ENCODE peak calls at places on chromosomes 11 and 22, in eight cellular contexts. C, Q, D, M, T, X, V and H are unnamed samples.

GRCh38 chr11:134503104-134503503 is 91.1 kb upstream of the B3GAT1 start:
- DNase-seq in C (no peak), Q (no peak), D (no peak), M (no peak), T (no peak), X (no peak), V (no peak), H (no peak)

GRCh38 chr11:10450451-10451398 is 4.3 kb upstream of the AMPD3 start:
- DNase-seq in C (peak; percentile 32), Q (no peak), D (peak; percentile 83), M (peak; percentile 71), T (peak; percentile 38), X (no peak), V (peak; percentile 66), H (peak; percentile 71)

GRCh38 chr11:117248341-117248740 is 15.9 kb downstream of the RNF214 start:
- DNase-seq in C (no peak), Q (no peak), D (no peak), M (no peak), T (no peak), X (no peak), V (no peak), H (no peak)

GRCh38 chr11:44192015-44192380 is 96.5 kb downstream of the EXT2 start:
- DNase-seq in C (no peak), Q (no peak), D (no peak), M (no peak), T (no peak), X (no peak), V (no peak), H (no peak)

GRCh38 chr22:48369789-48370507 is 1457.7 kb downstream of the BRD1 start:
- DNase-seq in C (peak; percentile 85), Q (no peak), D (no peak), M (no peak), T (no peak), X (no peak), V (no peak), H (no peak)

GRCh38 chr11:71309611-71310010 is 57.2 kb upstream of the SHANK2 start:
- DNase-seq in C (no peak), Q (no peak), D (no peak), M (no peak), T (no peak), X (no peak), V (no peak), H (no peak)

GRCh38 chr11:61062181-61062955 is 39.9 kb upstream of the CD5 start:
- DNase-seq in C (no peak), Q (no peak), D (no peak), M (no peak), T (no peak), X (no peak), V (no peak), H (no peak)

GRCh38 chr11:101912823-101913284 is 2.0 kb upstream of the CEP126 start:
- DNase-seq in C (peak; percentile 45), Q (no peak), D (no peak), M (no peak), T (no peak), X (no peak), V (no peak), H (no peak)

GRCh38 chr11:68326334-68327215 is 14.2 kb downstream of the LRP5 start:
- DNase-seq in C (peak; percentile 69), Q (no peak), D (no peak), M (no peak), T (no peak), X (no peak), V (no peak), H (no peak)

GRCh38 chr11:77779935-77780334 is 40.6 kb downstream of the RSF1 start:
- DNase-seq in C (peak; percentile 29), Q (no peak), D (peak; percentile 12), M (peak; percentile 47), T (no peak), X (no peak), V (no peak), H (peak; percentile 8)

GRCh38 chr11:126581871-126582270 is 226.4 kb downstream of the ST3GAL4 start:
- DNase-seq in C (no peak), Q (no peak), D (no peak), M (no peak), T (no peak), X (no peak), V (no peak), H (no peak)

GRCh38 chr11:14906614-14907392 is 14.8 kb upstream of the CYP2R1 start:
- DNase-seq in C (no peak), Q (no peak), D (no peak), M (peak; percentile 20), T (no peak), X (no peak), V (peak; percentile 12), H (no peak)